ENCODE peak calls at places on chromosomes 5 and 9, in nine cellular contexts. R is A549, F is lung, V is cardiac muscle cell, C is psoas muscle, N is heart left ventricle, L is gastrocnemius medialis, Q is H1, J is mammary epithelial cell. P is an unnamed sample. For H3K4me1, the result is how much of the 10 kb centered on the place peaks cover.

GRCh38 chr5:84131372-84131771 is 253.3 kb downstream of the EDIL3 start:
- DNase-seq in N (no peak), F (no peak), V (peak), J (no peak), R (no peak), Q (no peak), C (no peak), L (no peak), P (no peak)

GRCh38 chr5:113425909-113426308 is 8.9 kb downstream of the TSSK1B start:
- DNase-seq in C (no peak), N (no peak), R (no peak), L (no peak), J (peak), V (peak), Q (no peak), F (no peak), P (no peak)

GRCh38 chr5:119279093-119279492 is 76.7 kb upstream of the TNFAIP8 start:
- DNase-seq in V (no peak), C (no peak), F (no peak), R (no peak), Q (no peak), N (no peak), L (no peak), J (no peak), P (no peak)

GRCh38 chr5:42812620-42813019 is 928 bp upstream of the SELENOP start:
- DNase-seq in V (no peak), F (no peak), R (no peak), N (no peak), L (no peak), Q (no peak), C (no peak), J (no peak), P (no peak)

GRCh38 chr9:18824095-18824666 is 208.8 kb downstream of the SAXO1 start:
- DNase-seq in L (no peak), N (no peak), C (no peak), R (peak), F (no peak), J (peak), Q (no peak), V (peak), P (no peak)

GRCh38 chr5:148734518-148734917 is 80.2 kb upstream of the HTR4 start:
- DNase-seq in Q (no peak), J (no peak), N (no peak), L (no peak), F (no peak), V (no peak), C (no peak), R (no peak), P (no peak)

GRCh38 chr5:72141440-72142271 is 34.4 kb downstream of the MAP1B start:
- DNase-seq in V (peak), Q (no peak), L (no peak), N (no peak), C (no peak), J (peak), F (no peak), R (peak), P (no peak)

GRCh38 chr9:109901191-109901590 is 121.2 kb downstream of the PALM2AKAP2 start:
- DNase-seq in Q (no peak), R (no peak), V (peak), J (no peak), N (no peak), C (peak), F (no peak), L (peak), P (no peak)

GRCh38 chr5:35477321-35477720 is 140.3 kb upstream of the SPEF2 start:
- DNase-seq in L (no peak), Q (no peak), J (no peak), C (no peak), V (no peak), R (no peak), N (no peak), F (no peak), P (no peak)

GRCh38 chr5:55377810-55378209 is 70.0 kb downstream of the MTREX start:
- DNase-seq in R (no peak), J (no peak), C (no peak), Q (no peak), L (no peak), N (no peak), F (no peak), V (no peak), P (no peak)

GRCh38 chr5:88743231-88743879 is 139.6 kb downstream of the MEF2C start:
- DNase-seq in F (no peak), N (no peak), C (no peak), Q (no peak), R (peak), V (peak), L (no peak), J (no peak), P (no peak)

GRCh38 chr9:110033869-110034268 is 174.1 kb downstream of the C9orf152 start:
- DNase-seq in F (no peak), C (no peak), N (no peak), Q (no peak), R (no peak), V (no peak), J (no peak), L (no peak), P (no peak)

GRCh38 chr5:54897001-54897400 is 88.4 kb downstream of the ESM1 start:
- DNase-seq in J (no peak), F (no peak), V (no peak), R (no peak), N (no peak), C (no peak), L (no peak), Q (no peak), P (no peak)

GRCh38 chr5:132965120-132965519 is 1.7 kb upstream of the AFF4 start:
- DNase-seq in L (no peak), Q (no peak), C (no peak), V (no peak), R (no peak), F (no peak), J (no peak), N (no peak), P (no peak)

GRCh38 chr9:77429928-77430327 is 218.2 kb downstream of the GNA14 start:
- DNase-seq in F (no peak), N (no peak), J (no peak), L (no peak), C (no peak), Q (no peak), V (no peak), R (no peak), P (no peak)

GRCh38 chr9:100595391-100596199 is 17.7 kb downstream of the CAVIN4 start:
- DNase-seq in R (peak), N (no peak), F (no peak), Q (no peak), J (peak), V (peak), L (no peak), C (no peak), P (no peak)

GRCh38 chr9:94269264-94269663 is 10.2 kb downstream of the ZNF169 start:
- DNase-seq in V (no peak), J (no peak), Q (no peak), C (no peak), R (peak), L (no peak), N (no peak), F (no peak), P (no peak)

GRCh38 chr9:63817622-63818518 is 1467.1 kb downstream of the FOXD4L5 start:
- DNase-seq in L (no peak), C (peak), J (no peak), Q (peak), F (peak), R (no peak), N (peak), V (peak), P (peak)

GRCh38 chr5:81164936-81165335 is 68.2 kb upstream of the CKMT2 start:
- DNase-seq in Q (no peak), F (no peak), R (no peak), N (no peak), V (peak), J (no peak), C (no peak), L (no peak), P (no peak)

GRCh38 chr5:81908771-81909170 is 63.1 kb upstream of the ATG10 start:
- DNase-seq in L (no peak), N (no peak), J (no peak), F (no peak), C (no peak), V (peak), Q (no peak), R (no peak), P (no peak)

GRCh38 chr9:15509931-15510788 is 610 bp downstream of the PSIP1 start:
- DNase-seq in C (peak), J (no peak), F (peak), R (peak), Q (peak), N (peak), L (no peak), V (peak), P (no peak)

GRCh38 chr5:21195145-21195544 is 1207.1 kb upstream of the CDH18 start:
- DNase-seq in V (no peak), N (no peak), Q (no peak), C (no peak), J (no peak), F (no peak), R (no peak), L (no peak), P (no peak)

GRCh38 chr5:132190161-132190817 is 37.4 kb downstream of the P4HA2 start:
- DNase-seq in L (no peak), R (peak), F (no peak), N (no peak), C (no peak), V (peak), Q (no peak), J (peak), P (no peak)

GRCh38 chr5:165881259-165881658 is 2375.8 kb downstream of the MAT2B start:
- DNase-seq in J (no peak), L (no peak), N (no peak), F (no peak), C (no peak), Q (no peak), R (no peak), V (no peak), P (no peak)

GRCh38 chr5:14322437-14323187 is 179.5 kb downstream of the TRIO start:
- DNase-seq in L (no peak), J (no peak), Q (no peak), C (no peak), N (no peak), V (no peak), F (no peak), R (no peak), P (no peak)

GRCh38 chr5:72841756-72842535 is 25.5 kb downstream of the TNPO1 start:
- DNase-seq in F (no peak), N (no peak), R (peak), C (no peak), Q (no peak), L (no peak), V (no peak), J (no peak), P (no peak)

GRCh38 chr9:111483862-111484563 is at the start of gene ECPAS:
- DNase-seq in R (peak), J (peak), F (peak), L (peak), Q (peak), N (peak), V (peak), C (peak), P (peak)

GRCh38 chr5:177603631-177604030 is 3.7 kb downstream of the B4GALT7 start:
- DNase-seq in N (no peak), Q (no peak), F (no peak), R (no peak), V (no peak), L (no peak), J (no peak), C (no peak), P (peak)
- H3K27ac ChIP-seq in N (no peak), Q (no peak), F (no peak), R (no peak), V (no peak), L (no peak), J (no peak), C (no peak), P (no peak)

GRCh38 chr5:109034276-109034675 is 286.6 kb downstream of the FER start:
- DNase-seq in N (no peak), Q (no peak), R (no peak), V (no peak), J (no peak), F (no peak), C (no peak), L (no peak), P (no peak)
- TF ChIP-seq CTCF in N (no peak), Q (no peak), R (no peak), V (no peak), J (no peak), F (no peak), C (no peak), L (no peak), P (no peak)

DNA sequence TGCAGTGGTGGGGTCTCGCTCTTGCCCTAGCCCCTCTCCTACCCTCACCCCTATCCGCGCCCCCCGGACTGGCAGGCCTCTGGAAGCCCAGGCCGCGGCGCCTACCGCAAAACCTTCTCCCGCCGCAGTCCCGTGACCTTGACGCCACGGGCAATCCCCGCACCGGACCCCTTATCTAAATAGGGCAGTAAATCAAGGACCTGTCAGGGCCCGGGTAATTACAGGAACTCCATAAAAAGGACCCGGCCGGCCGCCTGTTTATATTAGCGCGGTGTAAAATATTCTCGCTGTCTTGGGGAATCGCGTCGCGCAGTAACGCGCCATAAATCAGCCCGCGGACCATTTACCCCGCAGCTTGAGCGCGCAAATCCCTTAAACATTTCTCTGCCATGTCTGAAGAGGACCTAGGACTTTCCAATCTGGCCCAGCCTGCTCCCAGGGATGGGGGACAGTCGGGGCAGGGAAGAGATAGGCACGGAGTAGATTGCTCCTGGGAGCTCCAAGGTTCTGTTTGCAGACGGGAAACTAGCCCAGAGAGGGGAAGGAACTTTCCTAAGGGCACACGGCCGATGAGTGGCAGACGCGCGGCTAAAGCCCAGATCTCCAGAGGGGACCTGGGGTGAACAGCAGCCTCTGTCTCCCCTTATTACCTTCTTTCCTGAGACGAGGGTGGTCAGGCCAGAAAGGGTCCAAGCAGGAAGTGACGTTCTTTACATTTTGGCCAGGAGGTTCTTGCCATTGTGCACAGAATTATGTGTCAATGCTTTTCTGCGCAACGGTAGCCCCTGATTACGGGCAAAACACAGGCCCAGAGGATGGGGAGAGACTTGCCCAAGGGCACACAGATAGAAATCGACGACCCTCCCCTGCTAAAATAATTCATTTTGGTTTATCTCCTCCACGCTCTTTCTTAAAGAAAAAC is 4.8 kb upstream of the HAND1 start:
- DNase-seq in Q (peak), V (no peak), F (no peak), N (no peak), R (no peak), C (no peak), L (no peak), J (no peak), P (no peak)
- H3K4me1 ChIP-seq in Q (half or more), V (under half), F (under half), N (under half), R (under half), C (under half), L (under half), J (under half), P (under half)

GRCh38 chr5:6427689-6428088 is 21.0 kb upstream of the UBE2QL1 start:
- DNase-seq in N (no peak), J (peak), Q (no peak), F (no peak), R (no peak), L (no peak), V (no peak), C (no peak), P (no peak)
- H3K27ac ChIP-seq in N (no peak), J (no peak), Q (no peak), F (no peak), R (no peak), L (no peak), V (no peak), C (no peak), P (no peak)

DNA sequence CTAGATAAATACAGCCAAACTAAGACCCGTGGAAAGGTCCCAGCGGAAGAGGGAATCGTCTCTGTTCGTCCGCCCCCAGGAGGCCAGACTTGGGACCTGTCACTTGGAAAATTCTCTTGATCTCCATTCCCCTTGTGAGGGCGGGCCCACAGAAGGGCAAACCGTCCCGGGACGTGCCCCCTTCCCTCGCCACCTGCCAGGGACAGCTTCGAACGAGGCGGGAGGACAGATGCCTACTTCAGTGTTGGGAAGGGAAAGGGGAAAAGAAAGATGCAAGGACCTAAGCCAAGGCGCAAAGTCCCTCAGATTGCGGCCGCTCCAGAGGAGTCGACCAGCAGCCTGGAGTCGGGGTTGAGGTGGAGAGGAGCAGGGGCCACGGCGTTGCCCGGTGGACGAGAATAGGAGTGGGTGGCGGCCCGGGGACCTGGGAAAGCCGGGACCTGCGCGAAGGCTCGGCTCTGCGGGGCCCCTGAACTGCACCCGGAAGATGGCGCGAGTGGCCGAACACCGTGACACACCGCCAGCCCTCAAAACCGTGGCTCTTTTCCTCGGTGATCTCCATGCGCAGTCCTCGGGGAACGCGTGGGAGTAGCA is 4.4 kb upstream of the EBF1 start:
- DNase-seq in N (peak), L (no peak), R (peak), J (no peak), F (no peak), C (no peak), Q (peak), V (peak), P (no peak)
- TF ChIP-seq CTCF in N (peak), L (no peak), R (peak), J (no peak), F (no peak), C (peak), Q (no peak), V (peak), P (no peak)

GRCh38 chr5:124515494-124516222 is 230.8 kb downstream of the ZNF608 start:
- DNase-seq in C (no peak), J (no peak), Q (no peak), R (no peak), N (no peak), V (peak), F (no peak), L (no peak), P (no peak)

GRCh38 chr5:124513216-124513615 is 233.2 kb downstream of the ZNF608 start:
- DNase-seq in Q (no peak), L (no peak), R (no peak), V (peak), N (no peak), C (no peak), F (no peak), J (peak), P (no peak)

GRCh38 chr5:124519396-124519795 is 227.0 kb downstream of the ZNF608 start:
- DNase-seq in J (peak), L (peak), N (peak), V (peak), F (no peak), R (no peak), C (no peak), Q (no peak), P (no peak)

GRCh38 chr5:124514966-124515365 is 231.5 kb downstream of the ZNF608 start:
- DNase-seq in R (no peak), V (no peak), Q (no peak), C (no peak), F (no peak), J (no peak), N (no peak), L (no peak), P (no peak)

GRCh38 chr5:124516567-124516966 is 229.9 kb downstream of the ZNF608 start:
- DNase-seq in N (no peak), C (no peak), F (no peak), J (no peak), L (no peak), R (no peak), Q (no peak), V (no peak), P (no peak)
- H3K4me1 ChIP-seq in N (under half), C (under half), F (under half), J (under half), L (under half), R (under half), Q (under half), V (under half), P (under half)

GRCh38 chr9:128495804-128496417 is 8.6 kb upstream of the GLE1 start:
- DNase-seq in L (no peak), N (no peak), R (peak), V (no peak), C (no peak), F (no peak), Q (no peak), J (no peak), P (no peak)
- H3K27ac ChIP-seq in L (no peak), N (no peak), R (no peak), V (no peak), C (no peak), F (no peak), Q (no peak), J (no peak), P (no peak)